ENCODE peak calls at places on chromosomes 5 and 9, in nine cellular contexts. One of them, this sample, is unnamed.
A peak's percentile ranks its signal among the peaks of the same experiment; 100 is the strongest.

GRCh38 chr5:180313677-180314076 is 21.8 kb upstream of the MAPK9 start:
- DNase-seq in fibroblast of the aortic adventitia: no peak
- DNase-seq in osteoblast: no peak
- DNase-seq in prostate gland: no peak
- DNase-seq in left ventricle myocardium inferior: peak; percentile 43
- DNase-seq in brain microvascular endothelial cell: no peak
- DNase-seq in AG10803: no peak
- DNase-seq in RWPE1: peak; percentile 66
- DNase-seq in ascending aorta: no peak
- DNase-seq in this sample: no peak

GRCh38 chr9:105173306-105173705 is 71.1 kb upstream of the SLC44A1 start:
- DNase-seq in RWPE1: no peak
- DNase-seq in AG10803: no peak
- DNase-seq in brain microvascular endothelial cell: no peak
- DNase-seq in ascending aorta: no peak
- DNase-seq in fibroblast of the aortic adventitia: no peak
- DNase-seq in left ventricle myocardium inferior: no peak
- DNase-seq in prostate gland: no peak
- DNase-seq in osteoblast: no peak
- DNase-seq in this sample: no peak

GRCh38 chr5:7852542-7852941 is 1.6 kb upstream of the CFAP90 start:
- DNase-seq in osteoblast: peak; percentile 81
- DNase-seq in RWPE1: no peak
- DNase-seq in fibroblast of the aortic adventitia: peak; percentile 36
- DNase-seq in prostate gland: no peak
- DNase-seq in brain microvascular endothelial cell: no peak
- DNase-seq in ascending aorta: no peak
- DNase-seq in AG10803: no peak
- DNase-seq in left ventricle myocardium inferior: no peak
- DNase-seq in this sample: no peak

GRCh38 chr9:89781838-89782237 is 177.0 kb downstream of the GADD45G start:
- DNase-seq in osteoblast: no peak
- DNase-seq in prostate gland: no peak
- DNase-seq in AG10803: no peak
- DNase-seq in RWPE1: no peak
- DNase-seq in brain microvascular endothelial cell: no peak
- DNase-seq in left ventricle myocardium inferior: no peak
- DNase-seq in ascending aorta: peak; percentile 21
- DNase-seq in fibroblast of the aortic adventitia: no peak
- DNase-seq in this sample: no peak

GRCh38 chr9:89426389-89426961 is 71.4 kb downstream of the SEMA4D start:
- DNase-seq in AG10803: no peak
- DNase-seq in osteoblast: no peak
- DNase-seq in RWPE1: no peak
- DNase-seq in ascending aorta: no peak
- DNase-seq in fibroblast of the aortic adventitia: no peak
- DNase-seq in left ventricle myocardium inferior: no peak
- DNase-seq in prostate gland: no peak
- DNase-seq in brain microvascular endothelial cell: no peak
- DNase-seq in this sample: no peak

GRCh38 chr5:30764704-30765103 is 428.8 kb upstream of the CDH6 start:
- DNase-seq in prostate gland: no peak
- DNase-seq in left ventricle myocardium inferior: no peak
- DNase-seq in AG10803: peak; percentile 37
- DNase-seq in brain microvascular endothelial cell: no peak
- DNase-seq in ascending aorta: no peak
- DNase-seq in RWPE1: no peak
- DNase-seq in fibroblast of the aortic adventitia: peak; percentile 33
- DNase-seq in osteoblast: no peak
- DNase-seq in this sample: no peak

GRCh38 chr5:932151-932627 is 39.5 kb downstream of the TRIP13 start:
- DNase-seq in RWPE1: no peak
- DNase-seq in left ventricle myocardium inferior: no peak
- DNase-seq in AG10803: no peak
- DNase-seq in ascending aorta: no peak
- DNase-seq in fibroblast of the aortic adventitia: no peak
- DNase-seq in brain microvascular endothelial cell: no peak
- DNase-seq in prostate gland: no peak
- DNase-seq in osteoblast: no peak
- DNase-seq in this sample: no peak

GRCh38 chr5:137336565-137337120 is 162.5 kb downstream of the SPOCK1 start:
- DNase-seq in fibroblast of the aortic adventitia: peak; percentile 55
- DNase-seq in prostate gland: no peak
- DNase-seq in AG10803: no peak
- DNase-seq in osteoblast: no peak
- DNase-seq in brain microvascular endothelial cell: no peak
- DNase-seq in left ventricle myocardium inferior: no peak
- DNase-seq in ascending aorta: no peak
- DNase-seq in RWPE1: no peak
- DNase-seq in this sample: no peak

GRCh38 chr5:174030289-174030688 is 15.2 kb upstream of the NSG2 start:
- DNase-seq in brain microvascular endothelial cell: no peak
- DNase-seq in ascending aorta: no peak
- DNase-seq in prostate gland: no peak
- DNase-seq in left ventricle myocardium inferior: no peak
- DNase-seq in osteoblast: no peak
- DNase-seq in fibroblast of the aortic adventitia: no peak
- DNase-seq in RWPE1: no peak
- DNase-seq in AG10803: no peak
- DNase-seq in this sample: no peak

GRCh38 chr9:111621895-111622480 is 9.1 kb upstream of the DNAJC25 start:
- DNase-seq in osteoblast: peak; percentile 92
- DNase-seq in RWPE1: peak; percentile 56
- DNase-seq in AG10803: peak; percentile 57
- DNase-seq in prostate gland: peak; percentile 58
- DNase-seq in ascending aorta: no peak
- DNase-seq in left ventricle myocardium inferior: no peak
- DNase-seq in fibroblast of the aortic adventitia: peak; percentile 73
- DNase-seq in brain microvascular endothelial cell: peak; percentile 58
- DNase-seq in this sample: no peak

DNA sequence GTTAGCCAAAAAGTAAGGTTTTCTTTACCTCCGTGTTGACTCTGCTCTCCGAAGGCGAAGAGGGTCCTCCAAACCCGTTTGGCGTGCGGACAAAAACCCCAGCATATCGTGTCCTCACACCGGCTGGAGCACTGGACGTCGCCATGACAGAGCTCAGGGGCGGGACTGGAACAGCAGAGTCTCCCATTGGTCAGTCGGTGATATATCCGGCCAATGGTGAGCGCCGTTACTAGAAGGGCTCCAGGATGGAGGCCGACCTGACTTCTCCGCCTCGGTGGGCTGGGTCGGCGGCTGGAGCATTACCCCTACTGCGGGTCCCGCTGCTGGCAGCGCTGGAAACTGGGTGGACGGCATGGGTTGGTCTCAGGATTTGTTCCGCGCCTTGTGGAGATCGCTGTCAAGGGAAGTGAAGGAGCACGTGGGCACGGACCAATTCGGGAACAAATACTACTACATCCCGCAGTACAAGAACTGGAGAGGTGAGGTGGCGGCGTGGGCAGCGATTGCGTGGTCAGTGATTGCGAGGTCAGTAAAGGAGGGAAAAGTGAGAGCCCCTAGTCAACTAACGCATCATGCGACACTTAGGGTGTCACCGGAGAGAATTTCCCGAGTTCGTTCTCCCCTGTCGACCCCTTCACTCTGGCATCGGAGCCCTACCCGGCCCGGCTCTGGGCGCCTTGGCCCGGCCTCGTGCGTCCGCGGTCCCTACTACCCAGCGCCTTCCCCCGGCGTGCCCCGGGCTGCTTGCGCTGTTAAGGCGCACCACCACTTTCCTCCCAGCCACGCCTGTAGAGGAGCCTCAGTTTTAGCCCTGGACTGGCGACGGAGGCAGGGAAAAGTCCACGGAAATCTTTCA is at the start of the genes ERCC8 and NDUFAF2:
- DNase-seq in ascending aorta: peak; percentile 77
- DNase-seq in left ventricle myocardium inferior: peak; percentile 90
- DNase-seq in RWPE1: peak; percentile 99
- DNase-seq in osteoblast: peak; percentile 97
- DNase-seq in fibroblast of the aortic adventitia: peak; percentile 90
- DNase-seq in prostate gland: peak; percentile 95
- DNase-seq in brain microvascular endothelial cell: peak; percentile 92
- DNase-seq in AG10803: peak; percentile 88
- DNase-seq in this sample: peak; percentile 81
- TF ChIP-seq CTCF in ascending aorta: no peak
- TF ChIP-seq CTCF in left ventricle myocardium inferior: no peak
- TF ChIP-seq CTCF in RWPE1: no peak
- TF ChIP-seq CTCF in osteoblast: no peak
- TF ChIP-seq CTCF in fibroblast of the aortic adventitia: no peak
- TF ChIP-seq CTCF in prostate gland: no peak
- TF ChIP-seq CTCF in brain microvascular endothelial cell: no peak
- TF ChIP-seq CTCF in AG10803: no peak
- TF ChIP-seq CTCF in this sample: no peak

DNA sequence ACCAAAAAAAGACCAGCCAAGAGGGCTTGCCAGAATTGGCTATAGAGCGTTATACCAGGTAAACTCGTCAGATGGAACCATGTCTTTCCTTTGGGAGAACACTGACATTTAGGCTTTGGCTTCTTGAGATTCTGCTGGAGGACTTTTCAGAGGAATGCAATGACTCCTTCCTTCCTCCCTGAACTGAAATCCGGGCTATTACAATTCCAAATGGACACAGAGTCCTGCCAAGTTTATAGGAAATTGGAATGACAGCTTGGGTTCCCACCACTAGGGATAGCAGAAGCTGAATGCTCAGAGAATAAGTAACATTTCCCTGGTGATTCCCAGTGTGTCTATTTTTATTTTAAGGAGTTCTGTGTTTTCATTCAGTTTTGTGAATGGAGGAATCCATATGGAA is 143.0 kb downstream of the FGF1 start:
- DNase-seq in RWPE1: no peak
- DNase-seq in osteoblast: no peak
- DNase-seq in fibroblast of the aortic adventitia: peak; percentile 82
- DNase-seq in brain microvascular endothelial cell: no peak
- DNase-seq in prostate gland: no peak
- DNase-seq in AG10803: peak; percentile 71
- DNase-seq in left ventricle myocardium inferior: no peak
- DNase-seq in ascending aorta: no peak
- DNase-seq in this sample: no peak
- TF ChIP-seq CTCF in RWPE1: no peak
- TF ChIP-seq CTCF in osteoblast: peak; percentile 35
- TF ChIP-seq CTCF in fibroblast of the aortic adventitia: peak; percentile 50
- TF ChIP-seq CTCF in brain microvascular endothelial cell: peak; percentile 37
- TF ChIP-seq CTCF in prostate gland: no peak
- TF ChIP-seq CTCF in AG10803: peak; percentile 42
- TF ChIP-seq CTCF in left ventricle myocardium inferior: peak; percentile 62
- TF ChIP-seq CTCF in ascending aorta: no peak
- TF ChIP-seq CTCF in this sample: no peak

DNA sequence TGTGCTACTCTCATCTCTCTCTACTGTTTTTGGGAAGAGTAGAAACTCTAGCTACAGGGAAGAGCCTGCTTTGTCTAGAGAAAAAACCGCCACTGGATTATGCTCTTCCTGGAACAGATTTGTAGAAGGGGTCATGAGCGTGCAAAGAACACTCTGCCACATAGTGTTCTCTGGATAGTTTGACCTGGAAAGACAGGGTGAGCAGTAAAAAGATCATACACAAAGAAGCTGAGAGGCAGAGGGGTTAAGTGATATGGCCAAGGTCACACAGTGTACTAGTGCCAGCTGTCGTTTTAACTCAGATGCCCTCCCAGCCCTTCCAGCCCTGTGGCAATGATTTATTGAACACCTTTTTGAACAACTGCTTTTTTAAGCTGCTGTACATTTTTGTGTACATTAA is 182.2 kb downstream of the NNT start:
- DNase-seq in RWPE1: no peak
- DNase-seq in ascending aorta: no peak
- DNase-seq in prostate gland: no peak
- DNase-seq in fibroblast of the aortic adventitia: no peak
- DNase-seq in left ventricle myocardium inferior: no peak
- DNase-seq in AG10803: no peak
- DNase-seq in brain microvascular endothelial cell: no peak
- DNase-seq in osteoblast: peak; percentile 35
- DNase-seq in this sample: no peak
- TF ChIP-seq CTCF in RWPE1: no peak
- TF ChIP-seq CTCF in ascending aorta: no peak
- TF ChIP-seq CTCF in prostate gland: no peak
- TF ChIP-seq CTCF in fibroblast of the aortic adventitia: no peak
- TF ChIP-seq CTCF in left ventricle myocardium inferior: no peak
- TF ChIP-seq CTCF in AG10803: no peak
- TF ChIP-seq CTCF in brain microvascular endothelial cell: no peak
- TF ChIP-seq CTCF in osteoblast: no peak
- TF ChIP-seq CTCF in this sample: no peak

GRCh38 chr5:33299621-33300208 is 141.1 kb upstream of the TARS1 start:
- DNase-seq in ascending aorta: no peak
- DNase-seq in prostate gland: peak; percentile 7
- DNase-seq in RWPE1: peak; percentile 36
- DNase-seq in brain microvascular endothelial cell: peak; percentile 63
- DNase-seq in left ventricle myocardium inferior: no peak
- DNase-seq in osteoblast: peak; percentile 57
- DNase-seq in fibroblast of the aortic adventitia: peak; percentile 87
- DNase-seq in AG10803: peak; percentile 80
- DNase-seq in this sample: no peak
- TF ChIP-seq CTCF in ascending aorta: peak; percentile 66
- TF ChIP-seq CTCF in prostate gland: no peak
- TF ChIP-seq CTCF in RWPE1: peak; percentile 77
- TF ChIP-seq CTCF in brain microvascular endothelial cell: peak; percentile 61
- TF ChIP-seq CTCF in left ventricle myocardium inferior: peak; percentile 64
- TF ChIP-seq CTCF in osteoblast: peak; percentile 43
- TF ChIP-seq CTCF in fibroblast of the aortic adventitia: peak; percentile 45
- TF ChIP-seq CTCF in AG10803: peak; percentile 57
- TF ChIP-seq CTCF in this sample: peak; percentile 44

GRCh38 chr9:100848731-100849130 is 179.8 kb upstream of the PLPPR1 start:
- DNase-seq in RWPE1: no peak
- DNase-seq in fibroblast of the aortic adventitia: no peak
- DNase-seq in AG10803: no peak
- DNase-seq in left ventricle myocardium inferior: no peak
- DNase-seq in osteoblast: no peak
- DNase-seq in prostate gland: no peak
- DNase-seq in ascending aorta: no peak
- DNase-seq in brain microvascular endothelial cell: no peak
- DNase-seq in this sample: no peak

GRCh38 chr9:100856238-100856637 is 172.3 kb upstream of the PLPPR1 start:
- DNase-seq in brain microvascular endothelial cell: no peak
- DNase-seq in RWPE1: no peak
- DNase-seq in ascending aorta: no peak
- DNase-seq in left ventricle myocardium inferior: no peak
- DNase-seq in osteoblast: no peak
- DNase-seq in AG10803: no peak
- DNase-seq in prostate gland: no peak
- DNase-seq in fibroblast of the aortic adventitia: no peak
- DNase-seq in this sample: no peak

GRCh38 chr9:100852088-100852487 is 176.4 kb upstream of the PLPPR1 start:
- DNase-seq in left ventricle myocardium inferior: no peak
- DNase-seq in AG10803: no peak
- DNase-seq in brain microvascular endothelial cell: no peak
- DNase-seq in prostate gland: no peak
- DNase-seq in ascending aorta: no peak
- DNase-seq in fibroblast of the aortic adventitia: no peak
- DNase-seq in osteoblast: no peak
- DNase-seq in RWPE1: no peak
- DNase-seq in this sample: no peak
- TF ChIP-seq CTCF in left ventricle myocardium inferior: no peak
- TF ChIP-seq CTCF in AG10803: no peak
- TF ChIP-seq CTCF in brain microvascular endothelial cell: no peak
- TF ChIP-seq CTCF in prostate gland: no peak
- TF ChIP-seq CTCF in ascending aorta: no peak
- TF ChIP-seq CTCF in fibroblast of the aortic adventitia: no peak
- TF ChIP-seq CTCF in osteoblast: no peak
- TF ChIP-seq CTCF in RWPE1: no peak
- TF ChIP-seq CTCF in this sample: no peak

GRCh38 chr5:138337685-138338410 is at the start of gene FAM53C:
- DNase-seq in osteoblast: peak; percentile 95
- DNase-seq in RWPE1: peak; percentile 94
- DNase-seq in prostate gland: peak; percentile 91
- DNase-seq in left ventricle myocardium inferior: peak; percentile 91
- DNase-seq in brain microvascular endothelial cell: peak; percentile 80
- DNase-seq in ascending aorta: peak; percentile 69
- DNase-seq in fibroblast of the aortic adventitia: peak; percentile 95
- DNase-seq in AG10803: peak; percentile 90
- DNase-seq in this sample: peak; percentile 93
- TF ChIP-seq CTCF in osteoblast: no peak
- TF ChIP-seq CTCF in RWPE1: no peak
- TF ChIP-seq CTCF in prostate gland: no peak
- TF ChIP-seq CTCF in left ventricle myocardium inferior: no peak
- TF ChIP-seq CTCF in brain microvascular endothelial cell: peak; percentile 0
- TF ChIP-seq CTCF in ascending aorta: no peak
- TF ChIP-seq CTCF in fibroblast of the aortic adventitia: no peak
- TF ChIP-seq CTCF in AG10803: no peak
- TF ChIP-seq CTCF in this sample: no peak